ENCODE peak calls at places on chromosome 14, in seven cellular contexts. E is heart left ventricle, K is PC-3, P is cardiac muscle cell, D is mammary epithelial cell, U is OCI-LY7, Z is AG09309. J is an unnamed sample.

GRCh38 chr14:78356406-78356805 is 186.2 kb downstream of the NRXN3 start:
- DNase-seq in E (no peak), K (no peak), P (no peak), D (no peak), U (no peak), Z (no peak), J (no peak)

GRCh38 chr14:96827310-96827709 is 30.1 kb downstream of the VRK1 start:
- DNase-seq in E (no peak), K (no peak), P (no peak), D (no peak), U (no peak), Z (no peak), J (no peak)

GRCh38 chr14:56532546-56532945 is 47.1 kb upstream of the TMEM260 start:
- DNase-seq in E (no peak), K (no peak), P (no peak), D (no peak), U (no peak), Z (no peak), J (no peak)

GRCh38 chr14:100279563-100279962 is 26.7 kb downstream of the SLC25A29 start:
- DNase-seq in E (no peak), K (no peak), P (no peak), D (no peak), U (no peak), Z (no peak), J (no peak)

GRCh38 chr14:52422650-52423356 is 108.7 kb downstream of the PTGER2 start:
- DNase-seq in E (no peak), K (no peak), P (no peak), D (no peak), U (no peak), Z (no peak), J (no peak)

GRCh38 chr14:70924521-70924920 is 17.3 kb downstream of the PCNX1 start:
- DNase-seq in E (no peak), K (no peak), P (no peak), D (no peak), U (no peak), Z (no peak), J (no peak)

GRCh38 chr14:101335061-101335661 is 226.1 kb upstream of the DIO3 start:
- DNase-seq in E (no peak), K (no peak), P (peak), D (no peak), U (no peak), Z (no peak), J (no peak)

GRCh38 chr14:106605548-106606448 is 1079.4 kb downstream of the TMEM121 start:
- DNase-seq in E (peak), K (no peak), P (no peak), D (no peak), U (peak), Z (no peak), J (no peak)

GRCh38 chr14:51929156-51929555 is 60.2 kb upstream of the RTRAF start:
- DNase-seq in E (no peak), K (no peak), P (peak), D (no peak), U (no peak), Z (no peak), J (peak)

GRCh38 chr14:75803768-75804167 is 142.7 kb downstream of the TTLL5 start:
- DNase-seq in E (no peak), K (no peak), P (peak), D (no peak), U (no peak), Z (no peak), J (no peak)

GRCh38 chr14:104020471-104020870 is 65.0 kb upstream of the ASPG start:
- DNase-seq in E (no peak), K (no peak), P (no peak), D (no peak), U (no peak), Z (no peak), J (no peak)

GRCh38 chr14:64711039-64711438 is 6.8 kb downstream of the PLEKHG3 start:
- DNase-seq in E (no peak), K (no peak), P (no peak), D (no peak), U (no peak), Z (no peak), J (no peak)

GRCh38 chr14:87013583-87013982 is 979.4 kb downstream of the GALC start:
- DNase-seq in E (no peak), K (peak), P (peak), D (peak), U (no peak), Z (peak), J (peak)

GRCh38 chr14:104698688-104699425 is 9.4 kb downstream of the INF2 start:
- DNase-seq in E (peak), K (no peak), P (peak), D (no peak), U (no peak), Z (no peak), J (no peak)

GRCh38 chr14:95456281-95456680 is 60.2 kb downstream of the SYNE3 start:
- DNase-seq in E (peak), K (no peak), P (no peak), D (no peak), U (no peak), Z (no peak), J (no peak)

GRCh38 chr14:72420749-72421452 is 473.0 kb downstream of the DPF3 start:
- DNase-seq in E (peak), K (peak), P (peak), D (peak), U (peak), Z (peak), J (no peak)

GRCh38 chr14:22555573-22556011 is 33.4 kb downstream of the DAD1 start:
- DNase-seq in E (no peak), K (peak), P (no peak), D (peak), U (peak), Z (no peak), J (no peak)

GRCh38 chr14:37599527-37600368 is 4.3 kb downstream of the TTC6 start:
- DNase-seq in E (no peak), K (peak), P (no peak), D (no peak), U (no peak), Z (no peak), J (no peak)

GRCh38 chr14:49972840-49973239 is 80.0 kb downstream of the ARF6 start:
- DNase-seq in E (no peak), K (peak), P (peak), D (peak), U (no peak), Z (peak), J (no peak)

GRCh38 chr14:95698287-95698686 is 12.1 kb downstream of the TCL1B start:
- DNase-seq in E (no peak), K (no peak), P (no peak), D (no peak), U (peak), Z (no peak), J (no peak)

GRCh38 chr14:74950795-74951442 is 4.5 kb downstream of the PGF start:
- DNase-seq in E (no peak), K (no peak), P (no peak), D (no peak), U (no peak), Z (no peak), J (no peak)

GRCh38 chr14:23299558-23299957 is 3.1 kb downstream of the PPP1R3E start:
- DNase-seq in E (no peak), K (peak), P (peak), D (peak), U (peak), Z (no peak), J (no peak)

GRCh38 chr14:53791116-53791515 is 165.5 kb downstream of the BMP4 start:
- DNase-seq in E (no peak), K (no peak), P (no peak), D (no peak), U (no peak), Z (no peak), J (no peak)

GRCh38 chr14:79369359-79370332 is 841.7 kb downstream of the DIO2 start:
- DNase-seq in E (no peak), K (peak), P (peak), D (peak), U (no peak), Z (peak), J (peak)

GRCh38 chr14:89855961-89856360 is 98.6 kb downstream of the EFCAB11 start:
- DNase-seq in E (no peak), K (peak), P (peak), D (peak), U (no peak), Z (peak), J (peak)

GRCh38 chr14:105497671-105498429 is 6.8 kb downstream of the TEDC1 start:
- DNase-seq in E (peak), K (no peak), P (no peak), D (no peak), U (no peak), Z (no peak), J (no peak)

GRCh38 chr14:34324363-34324795 is 137.7 kb downstream of the SPTSSA start:
- DNase-seq in E (no peak), K (peak), P (peak), D (peak), U (peak), Z (peak), J (no peak)

GRCh38 chr14:34318014-34318413 is 144.0 kb downstream of the SPTSSA start:
- DNase-seq in E (no peak), K (no peak), P (no peak), D (no peak), U (no peak), Z (no peak), J (no peak)

GRCh38 chr14:34325493-34325892 is 136.5 kb downstream of the SPTSSA start:
- DNase-seq in E (no peak), K (peak), P (peak), D (no peak), U (no peak), Z (no peak), J (no peak)

GRCh38 chr14:34328178-34328577 is 133.9 kb downstream of the SPTSSA start:
- DNase-seq in E (no peak), K (no peak), P (peak), D (no peak), U (no peak), Z (no peak), J (no peak)

GRCh38 chr14:34322940-34323418 is 139.1 kb downstream of the SPTSSA start:
- DNase-seq in E (peak), K (peak), P (peak), D (peak), U (peak), Z (peak), J (no peak)
- TF ChIP-seq CTCF in E (peak), K (peak), P (peak), D (peak), U (peak), Z (peak), J (peak)

GRCh38 chr14:66944872-66945271 is 244.4 kb upstream of the GARIN2 start:
- DNase-seq in E (no peak), K (peak), P (peak), D (peak), U (peak), Z (no peak), J (no peak)
- H3K4me3 ChIP-seq in E (no peak), K (no peak), P (no peak), D (no peak), U (no peak), Z (no peak), J (no peak)

GRCh38 chr14:63134801-63135200 is 69.4 kb upstream of the RHOJ start:
- DNase-seq in E (no peak), K (peak), P (peak), D (no peak), U (no peak), Z (no peak), J (no peak)
- TF ChIP-seq CTCF in E (peak), K (peak), P (peak), D (peak), U (peak), Z (no peak), J (peak)

GRCh38 chr14:61749867-61750266 is 12.4 kb upstream of the SNAPC1 start:
- DNase-seq in E (no peak), K (peak), P (peak), D (no peak), U (no peak), Z (no peak), J (no peak)
- H3K4me3 ChIP-seq in E (peak), K (peak), P (peak), D (peak), U (peak), Z (no peak), J (peak)

GRCh38 chr14:59120931-59121330 is 67.5 kb upstream of the DAAM1 start:
- DNase-seq in E (no peak), K (no peak), P (no peak), D (no peak), U (no peak), Z (no peak), J (no peak)

GRCh38 chr14:59123526-59123925 is 64.9 kb upstream of the DAAM1 start:
- DNase-seq in E (no peak), K (peak), P (peak), D (no peak), U (no peak), Z (no peak), J (no peak)

GRCh38 chr14:59125156-59125555 is 63.3 kb upstream of the DAAM1 start:
- DNase-seq in E (no peak), K (no peak), P (no peak), D (no peak), U (no peak), Z (no peak), J (no peak)

GRCh38 chr14:59126714-59127436 is 61.6 kb upstream of the DAAM1 start:
- DNase-seq in E (no peak), K (peak), P (peak), D (peak), U (peak), Z (no peak), J (no peak)

GRCh38 chr14:59123975-59124374 is 64.5 kb upstream of the DAAM1 start:
- DNase-seq in E (no peak), K (peak), P (peak), D (no peak), U (peak), Z (no peak), J (no peak)
- TF ChIP-seq CTCF in E (peak), K (peak), P (peak), D (no peak), U (peak), Z (peak), J (peak)

DNA sequence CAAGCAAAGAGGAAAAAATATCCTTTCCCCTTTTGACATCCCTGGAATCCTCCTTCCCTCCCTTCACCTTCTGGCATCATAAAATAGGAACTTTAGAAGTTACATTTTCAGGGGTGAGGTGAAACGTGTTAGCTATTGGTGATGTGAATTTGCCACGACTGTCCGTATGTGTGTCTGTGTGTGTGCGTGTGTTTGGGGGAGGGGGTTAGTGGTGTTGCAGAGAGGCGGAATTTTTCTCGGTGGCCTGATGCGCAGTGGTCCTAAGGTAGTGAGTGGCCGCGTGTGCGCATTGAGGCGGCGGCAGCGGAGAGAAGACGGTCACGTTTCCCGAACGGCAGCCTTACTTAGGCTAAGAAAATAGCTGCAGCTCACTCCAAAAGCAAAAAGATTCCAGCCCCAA is 4.5 kb downstream of the FLRT2 start:
- DNase-seq in E (no peak), K (no peak), P (peak), D (peak), U (no peak), Z (no peak), J (no peak)
- H3K4me3 ChIP-seq in E (peak), K (no peak), P (peak), D (peak), U (no peak), Z (peak), J (peak)

DNA sequence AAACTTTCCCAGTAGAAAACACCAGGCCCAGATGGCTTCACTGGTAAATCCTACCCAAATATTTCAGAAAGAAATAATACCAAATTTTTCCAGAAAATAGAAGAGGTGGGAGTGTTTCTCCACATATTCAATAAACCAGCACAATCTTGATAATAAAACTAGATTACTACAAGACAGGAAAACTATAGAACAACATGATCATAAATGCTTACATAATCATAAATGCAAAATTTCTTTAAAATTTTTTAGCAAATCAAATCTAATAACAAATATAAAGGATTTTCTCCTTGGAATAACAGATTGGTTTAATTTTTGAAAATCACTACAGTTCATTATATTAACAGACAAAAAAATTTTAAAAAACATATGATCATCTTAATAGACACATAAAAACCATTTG is 294.5 kb downstream of the BCL11B start:
- DNase-seq in E (no peak), K (no peak), P (no peak), D (no peak), U (no peak), Z (no peak), J (no peak)
- TF ChIP-seq CTCF in E (no peak), K (no peak), P (no peak), D (no peak), U (no peak), Z (no peak), J (no peak)

DNA sequence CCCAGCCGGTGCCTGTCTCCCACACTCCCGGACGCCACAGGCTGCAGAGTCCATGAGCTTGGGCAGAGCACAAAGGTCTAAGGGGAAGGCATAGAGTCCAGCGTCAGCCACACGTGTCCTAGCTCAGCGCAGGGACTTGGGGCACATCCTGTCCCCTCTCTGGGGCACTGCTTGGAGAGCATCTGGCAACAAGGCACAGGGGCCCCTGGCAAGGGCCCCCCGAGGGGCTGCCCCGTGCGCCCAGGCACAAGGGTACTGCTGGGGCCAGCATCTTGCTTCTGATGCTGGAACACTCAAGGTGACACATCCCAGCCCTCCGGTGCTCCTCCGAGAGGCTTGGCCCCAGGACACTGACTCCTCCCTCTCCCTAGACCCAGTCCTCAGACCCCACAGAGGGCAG is 58.4 kb downstream of the BCL11B start:
- DNase-seq in E (no peak), K (no peak), P (no peak), D (no peak), U (no peak), Z (no peak), J (no peak)
- H3K4me3 ChIP-seq in E (no peak), K (no peak), P (no peak), D (no peak), U (no peak), Z (no peak), J (no peak)

GRCh38 chr14:69580009-69580577 is 5.4 kb upstream of the CCDC177 start:
- DNase-seq in E (peak), K (peak), P (peak), D (peak), U (peak), Z (peak), J (peak)
- TF ChIP-seq CTCF in E (peak), K (peak), P (peak), D (peak), U (peak), Z (peak), J (peak)

J was measured in AG04449.